ENCODE peak calls at places on chromosome 22, in five cellular contexts. W is stomach, B is neural progenitor cell, V is right atrium auricular region, S is tibial artery. F is an unnamed sample.

GRCh38 chr22:19669570-19669969 is 44.7 kb upstream of the SEPTIN5 start:
- DNase-seq in W (no peak), B (no peak), V (no peak), S (no peak), F (no peak)

GRCh38 chr22:20112623-20113511 is 3.0 kb upstream of the RANBP1 start:
- DNase-seq in W (no peak), B (no peak), V (no peak), S (no peak), F (no peak)

GRCh38 chr22:28978863-28979799 is 82.5 kb downstream of the C22orf31 start:
- DNase-seq in W (no peak), B (no peak), V (no peak), S (no peak), F (no peak)

GRCh38 chr22:49701380-49702067 is 126.1 kb downstream of the BRD1 start:
- DNase-seq in W (no peak), B (no peak), V (no peak), S (no peak), F (no peak)

GRCh38 chr22:46287873-46288751 is 8.6 kb upstream of the GTSE1 start:
- DNase-seq in W (peak; percentile 47), B (no peak), V (no peak), S (no peak), F (no peak)

GRCh38 chr22:29483254-29483653 is 3.2 kb downstream of the NEFH start:
- DNase-seq in W (no peak), B (no peak), V (no peak), S (no peak), F (no peak)

GRCh38 chr22:40620464-40621046 is 16.0 kb downstream of the MRTFA start:
- DNase-seq in W (no peak), B (no peak), V (no peak), S (no peak), F (no peak)

GRCh38 chr22:36383110-36383581 is 4.6 kb downstream of the MYH9 start:
- DNase-seq in W (peak; percentile 68), B (no peak), V (no peak), S (no peak), F (peak; percentile 88)

GRCh38 chr22:32951807-32952153 is 106.4 kb downstream of the SYN3 start:
- DNase-seq in W (no peak), B (no peak), V (no peak), S (peak; percentile 28), F (no peak)

GRCh38 chr22:43848366-43849171 is 13.7 kb downstream of the SULT4A1 start:
- DNase-seq in W (no peak), B (peak; percentile 61), V (no peak), S (no peak), F (no peak)
- TF ChIP-seq CTCF in W (no peak), B (peak; percentile 55), V (no peak), S (no peak), F (peak; percentile 65)

GRCh38 chr22:44889233-44889878 is 120.4 kb downstream of the PHF21B start:
- DNase-seq in W (no peak), B (peak; percentile 44), V (no peak), S (no peak), F (no peak)
- H3K4me3 ChIP-seq in W (no peak overlapping the region), B (no peak overlapping the region), V (no peak overlapping the region), S (no peak overlapping the region), F (no peak overlapping the region)

GRCh38 chr22:22171357-22172218 is 73.0 kb upstream of the VPREB1 start:
- DNase-seq in W (no peak), B (peak; percentile 55), V (no peak), S (no peak), F (no peak)
- TF ChIP-seq CTCF in W (no peak), B (peak; percentile 50), V (no peak), S (no peak), F (peak; percentile 28)

GRCh38 chr22:22049684-22050083 is 67.1 kb upstream of the TOP3B start:
- DNase-seq in W (no peak), B (no peak), V (no peak), S (no peak), F (no peak)

GRCh38 chr22:22047776-22048175 is 65.2 kb upstream of the TOP3B start:
- DNase-seq in W (no peak), B (no peak), V (no peak), S (no peak), F (no peak)

GRCh38 chr22:22048318-22048942 is 65.8 kb upstream of the TOP3B start:
- DNase-seq in W (no peak), B (no peak), V (no peak), S (no peak), F (no peak)

GRCh38 chr22:22048981-22049531 is 66.5 kb upstream of the TOP3B start:
- DNase-seq in W (no peak), B (no peak), V (no peak), S (no peak), F (no peak)

GRCh38 chr22:22050141-22050775 is 67.7 kb upstream of the TOP3B start:
- DNase-seq in W (no peak), B (no peak), V (no peak), S (no peak), F (no peak)
- H3K4me3 ChIP-seq in W (no peak overlapping the region), B (no peak overlapping the region), V (no peak overlapping the region), S (no peak overlapping the region), F (no peak overlapping the region)

DNA sequence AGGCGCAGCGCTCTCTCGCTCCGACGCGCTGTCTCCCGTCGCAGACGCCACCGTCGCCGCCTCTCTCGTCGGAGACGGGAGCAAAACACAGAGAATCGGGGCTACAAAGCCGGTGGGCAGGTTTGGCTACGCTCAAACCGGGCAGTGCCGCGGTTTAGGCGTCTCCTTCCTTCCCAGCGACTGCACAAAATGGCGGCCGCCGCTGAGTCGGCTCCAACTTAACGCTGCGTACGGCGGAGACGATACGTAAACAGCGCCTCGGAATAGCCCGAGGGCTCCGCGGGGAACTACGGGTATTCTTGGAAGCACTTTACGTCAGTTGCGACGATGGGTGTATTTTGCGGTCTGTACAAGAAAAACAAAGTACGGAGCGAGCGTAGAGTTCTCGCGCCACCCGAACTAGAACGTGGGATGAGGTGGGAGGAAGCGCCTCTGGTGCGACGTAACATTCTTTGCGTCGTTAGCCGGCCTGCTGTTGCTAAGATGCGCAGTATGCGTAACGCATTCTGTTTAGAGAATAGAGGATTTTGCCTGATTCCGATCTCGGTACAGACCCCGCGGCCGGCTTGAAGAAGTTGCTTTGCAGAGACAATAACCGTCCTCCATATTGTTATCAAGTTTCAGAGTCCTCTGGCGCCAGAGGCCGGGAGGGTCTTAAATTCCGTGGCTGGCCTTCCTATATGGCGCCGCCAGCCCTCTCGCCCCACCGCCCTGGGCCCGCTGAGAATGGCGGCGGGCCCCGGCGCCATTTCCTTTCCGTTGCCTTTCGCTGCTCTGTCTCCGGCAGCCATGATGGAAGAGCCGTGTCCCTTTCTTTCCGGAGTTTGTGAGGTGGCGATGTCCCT is at the start of gene DDX17:
- DNase-seq in W (peak; percentile 96), B (peak; percentile 98), V (peak; percentile 98), S (peak; percentile 95), F (peak; percentile 94)
- TF ChIP-seq CTCF in W (no peak), B (no peak), V (no peak), S (peak; percentile 14), F (no peak)